ENCODE peak calls at places on chromosomes 1 and 21, in six cellular contexts. T is mesenchymal stem cell; I is CD8-positive, alpha-beta memory T cell; P is neuronal stem cell; N is foreskin keratinocyte; H is BE2C. X is an unnamed sample.

GRCh38 chr1:103514920-103515503 is 10.5 kb upstream of the RNPC3 start:
- DNase-seq in T (peak; percentile 67), I (no peak), P (peak; percentile 46), N (no peak), H (peak; percentile 18), X (peak; percentile 76)

GRCh38 chr1:32612189-32612881 is 38.0 kb downstream of the ZBTB8OS start:
- DNase-seq in T (peak; percentile 80), I (peak; percentile 45), P (peak; percentile 71), N (peak; percentile 23), H (peak; percentile 87), X (peak; percentile 60)

GRCh38 chr1:67688526-67689219 is 3.7 kb downstream of the GADD45A start:
- DNase-seq in T (no peak), I (no peak), P (no peak), N (peak; percentile 55), H (no peak), X (no peak)

GRCh38 chr1:21291184-21291583 is 921 bp upstream of the ECE1 start:
- DNase-seq in T (no peak), I (no peak), P (no peak), N (no peak), H (no peak), X (no peak)

GRCh38 chr1:206555473-206555935 is 48.2 kb downstream of the RASSF5 start:
- DNase-seq in T (no peak), I (peak; percentile 39), P (no peak), N (no peak), H (no peak), X (no peak)

GRCh38 chr1:144551107-144551542 is 41.6 kb upstream of the PPIAL4F start:
- DNase-seq in T (peak; percentile 98), I (no peak), P (no peak), N (no peak), H (peak; percentile 23), X (peak; percentile 0)

GRCh38 chr21:44758141-44758561 is 43.5 kb downstream of the UBE2G2 start:
- DNase-seq in T (no peak), I (no peak), P (no peak), N (no peak), H (no peak), X (no peak)

GRCh38 chr1:43763497-43763973 is 56.2 kb downstream of the ST3GAL3 start:
- DNase-seq in T (peak; percentile 87), I (peak; percentile 7), P (peak; percentile 69), N (peak; percentile 69), H (peak; percentile 66), X (peak; percentile 97)

GRCh38 chr1:149844650-149845255 is 54.6 kb upstream of the BOLA1 start:
- DNase-seq in T (peak; percentile 1), I (no peak), P (no peak), N (no peak), H (no peak), X (no peak)

GRCh38 chr1:2777428-2778219 is 23.9 kb downstream of the TTC34 start:
- DNase-seq in T (no peak), I (no peak), P (no peak), N (no peak), H (no peak), X (no peak)

GRCh38 chr1:12407050-12407961 is 177.5 kb downstream of the VPS13D start:
- DNase-seq in T (peak; percentile 47), I (no peak), P (no peak), N (no peak), H (no peak), X (peak; percentile 67)

GRCh38 chr1:52294580-52294979 is 71.4 kb downstream of the CC2D1B start:
- DNase-seq in T (no peak), I (no peak), P (no peak), N (peak; percentile 40), H (no peak), X (peak; percentile 9)

GRCh38 chr1:203093754-203094410 is 8.1 kb upstream of the MYOG start:
- DNase-seq in T (no peak), I (no peak), P (no peak), N (peak; percentile 63), H (no peak), X (peak; percentile 22)

DNA sequence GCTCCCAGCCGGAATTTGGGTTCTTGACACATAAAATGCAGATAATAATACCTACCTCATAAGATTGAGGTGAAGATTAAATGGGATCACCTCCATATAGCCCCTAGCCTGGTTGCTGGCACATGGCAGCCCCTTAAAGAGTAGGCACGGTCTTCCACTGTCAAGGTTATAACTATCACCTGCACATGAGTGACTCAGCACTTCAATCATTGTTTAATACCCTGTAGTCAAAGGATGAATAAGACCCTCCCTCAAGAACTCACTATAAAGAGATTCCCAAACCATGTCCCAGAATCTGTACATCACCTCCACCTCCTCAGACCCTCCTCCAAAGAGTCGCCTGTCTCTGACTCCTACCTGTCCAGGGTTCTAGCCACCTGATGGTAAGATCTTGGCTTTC is 6.5 kb upstream of the LMNA start:
- DNase-seq in T (no peak), I (no peak), P (no peak), N (no peak), H (no peak), X (no peak)
- H3K4me1 ChIP-seq in T (peaks cover 45% of the 10 kb centered on the region), I (peaks cover 36% of the 10 kb centered on the region), P (peaks cover 37% of the 10 kb centered on the region), N (peaks cover 28% of the 10 kb centered on the region), H (peaks cover 56% of the 10 kb centered on the region), X (peaks cover 37% of the 10 kb centered on the region)

GRCh38 chr21:34205811-34206635 is 132.6 kb downstream of the MRPS6 start:
- DNase-seq in T (no peak), I (no peak), P (no peak), N (no peak), H (no peak), X (peak; percentile 15)

GRCh38 chr21:34202553-34203332 is 129.4 kb downstream of the MRPS6 start:
- DNase-seq in T (peak; percentile 76), I (no peak), P (peak; percentile 54), N (no peak), H (peak; percentile 24), X (no peak)

GRCh38 chr21:34201441-34201838 is 128.1 kb downstream of the MRPS6 start:
- DNase-seq in T (no peak), I (no peak), P (no peak), N (no peak), H (peak; percentile 26), X (no peak)

GRCh38 chr21:34204021-34204420 is 130.6 kb downstream of the MRPS6 start:
- DNase-seq in T (no peak), I (no peak), P (no peak), N (no peak), H (no peak), X (no peak)

DNA sequence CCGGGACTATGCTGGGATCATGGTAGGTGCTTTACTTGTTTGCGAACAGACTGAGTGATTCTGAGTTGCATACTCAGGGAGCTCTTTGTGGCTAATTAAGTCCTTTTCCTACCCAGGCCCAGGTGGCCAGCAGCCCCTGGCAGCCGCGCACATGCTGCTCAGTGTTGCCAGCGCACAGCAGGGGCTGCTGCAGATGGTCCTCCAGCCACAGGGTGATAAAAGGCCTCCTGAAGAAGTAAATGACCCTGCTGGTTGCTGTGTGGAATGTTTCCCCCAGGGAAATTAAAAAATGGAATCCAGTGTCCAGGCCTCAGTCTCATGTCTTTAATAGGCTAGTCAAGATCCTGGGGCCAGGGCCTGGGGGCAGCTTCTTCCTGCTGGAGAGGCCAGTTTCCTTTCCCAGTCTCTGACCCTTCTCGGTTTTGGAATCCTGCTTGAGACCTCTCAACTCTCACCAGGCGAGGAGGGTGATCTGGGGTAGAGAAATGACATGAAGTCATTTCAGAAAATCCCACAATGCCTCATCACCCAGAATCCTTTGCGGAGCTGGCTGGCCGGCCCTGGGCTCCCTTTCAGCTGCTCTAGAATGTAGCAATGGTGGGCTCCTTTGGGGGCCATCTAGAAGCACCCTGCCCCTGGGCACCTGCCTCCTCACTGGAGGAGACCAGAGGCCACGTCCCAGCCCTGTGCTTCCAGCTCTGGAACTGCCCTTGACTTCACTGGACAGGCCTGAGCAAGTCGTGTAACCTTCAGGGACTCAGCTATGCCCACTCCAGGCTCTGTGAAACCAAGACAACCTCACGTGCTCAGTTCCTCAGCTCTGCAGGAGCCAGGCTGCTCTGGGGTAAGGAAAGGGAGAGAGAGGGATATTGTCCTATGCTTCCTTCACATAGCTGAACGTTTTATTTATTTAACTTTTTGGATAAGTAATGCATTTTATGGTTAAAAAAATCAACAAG is 131.4 kb downstream of the MRPS6 start:
- DNase-seq in T (no peak), I (no peak), P (no peak), N (no peak), H (peak; percentile 57), X (no peak)
- H3K4me1 ChIP-seq in T (peaks cover 32% of the 10 kb centered on the region), I (peaks cover 8% of the 10 kb centered on the region), P (peaks cover 25% of the 10 kb centered on the region), N (no peaks in the 10 kb centered on the region), H (peaks cover 46% of the 10 kb centered on the region), X (peaks cover 4% of the 10 kb centered on the region)

DNA sequence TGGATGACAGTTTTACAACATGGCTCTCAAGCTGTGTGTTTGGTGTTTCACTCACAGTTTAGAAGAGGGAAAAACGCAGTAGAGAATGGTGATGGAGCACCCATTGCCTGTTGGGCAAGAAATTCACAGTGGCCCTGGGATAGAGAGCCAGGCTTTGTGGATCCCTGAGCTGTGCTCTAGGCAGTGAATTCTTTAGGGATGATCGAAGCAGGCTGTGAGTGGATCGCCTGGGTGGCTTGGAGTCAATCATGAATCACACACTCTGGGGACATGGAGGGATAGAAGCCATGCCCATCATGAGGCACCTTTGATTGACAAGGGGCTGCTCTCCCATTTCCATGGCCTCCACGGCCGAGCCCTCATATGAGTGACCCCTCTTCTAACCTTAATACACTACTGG is 47.4 kb downstream of the KCNJ6 start:
- DNase-seq in T (peak; percentile 81), I (no peak), P (no peak), N (peak; percentile 35), H (no peak), X (peak; percentile 48)
- H3K4me1 ChIP-seq in T (peaks cover 8% of the 10 kb centered on the region), I (no peaks in the 10 kb centered on the region), P (no peaks in the 10 kb centered on the region), N (peaks cover 23% of the 10 kb centered on the region), H (no peaks in the 10 kb centered on the region), X (peaks cover 21% of the 10 kb centered on the region)

GRCh38 chr1:29368936-29369932 is 132.9 kb downstream of the PTPRU start:
- DNase-seq in T (no peak), I (no peak), P (no peak), N (no peak), H (no peak), X (no peak)
- H3K4me1 ChIP-seq in T (no peaks in the 10 kb centered on the region), I (no peaks in the 10 kb centered on the region), P (no peaks in the 10 kb centered on the region), N (no peaks in the 10 kb centered on the region), H (peaks cover 12% of the 10 kb centered on the region), X (no peaks in the 10 kb centered on the region)

DNA sequence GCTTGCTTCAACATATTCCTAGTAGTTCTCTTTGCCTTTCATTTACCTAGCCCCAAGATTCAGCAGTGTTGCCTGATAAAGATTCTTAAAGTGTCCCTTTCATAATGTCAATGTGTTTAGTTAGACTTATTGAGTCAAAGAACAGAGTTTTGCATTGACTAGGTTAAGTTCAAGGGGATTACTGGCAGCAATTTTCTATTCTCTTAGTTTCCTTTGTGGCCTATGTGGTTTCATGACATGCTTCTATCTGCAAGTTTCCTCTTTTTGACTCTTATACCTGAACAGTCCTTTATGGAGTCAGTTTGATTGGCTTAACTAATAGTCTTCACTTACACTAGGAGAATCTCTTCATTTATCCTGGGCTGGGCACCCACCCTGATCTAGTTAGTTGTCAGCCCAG is 151.3 kb downstream of the ADGRL4 start:
- DNase-seq in T (no peak), I (no peak), P (no peak), N (no peak), H (no peak), X (no peak)
- H3K4me1 ChIP-seq in T (no peaks in the 10 kb centered on the region), I (no peaks in the 10 kb centered on the region), P (no peaks in the 10 kb centered on the region), N (no peaks in the 10 kb centered on the region), H (no peaks in the 10 kb centered on the region), X (no peaks in the 10 kb centered on the region)

X was measured in fibroblast of lung.